ENCODE peak calls at places on chromosome 14, in seven cellular contexts. One of them, this sample, is unnamed.

GRCh38 chr14:80959448-80960006 is 4.1 kb downstream of the TSHR start:
- DNase-seq in HEK293T: no peak
- DNase-seq in mesothelial cell of epicardium: no peak
- DNase-seq in ureter: no peak
- DNase-seq in T-helper 2 cell: no peak
- DNase-seq in H7: no peak
- DNase-seq in cardiac fibroblast: no peak
- DNase-seq in this sample: no peak

GRCh38 chr14:104665663-104666522 is 23.5 kb upstream of the INF2 start:
- DNase-seq in cardiac fibroblast: no peak
- DNase-seq in ureter: no peak
- DNase-seq in T-helper 2 cell: no peak
- DNase-seq in HEK293T: no peak
- DNase-seq in mesothelial cell of epicardium: no peak
- DNase-seq in H7: peak; percentile 87
- DNase-seq in this sample: peak; percentile 88

GRCh38 chr14:101927859-101928258 is 36.5 kb upstream of the DYNC1H1 start:
- DNase-seq in HEK293T: no peak
- DNase-seq in H7: no peak
- DNase-seq in mesothelial cell of epicardium: no peak
- DNase-seq in T-helper 2 cell: no peak
- DNase-seq in ureter: peak; percentile 72
- DNase-seq in cardiac fibroblast: peak; percentile 98
- DNase-seq in this sample: peak; percentile 93

GRCh38 chr14:68462683-68463082 is 330.2 kb downstream of the ZFP36L1 start:
- DNase-seq in HEK293T: no peak
- DNase-seq in H7: no peak
- DNase-seq in ureter: no peak
- DNase-seq in T-helper 2 cell: no peak
- DNase-seq in cardiac fibroblast: peak; percentile 33
- DNase-seq in mesothelial cell of epicardium: no peak
- DNase-seq in this sample: no peak

GRCh38 chr14:98605043-98605442 is 667.0 kb downstream of the BCL11B start:
- DNase-seq in T-helper 2 cell: no peak
- DNase-seq in mesothelial cell of epicardium: no peak
- DNase-seq in ureter: no peak
- DNase-seq in HEK293T: no peak
- DNase-seq in cardiac fibroblast: no peak
- DNase-seq in H7: no peak
- DNase-seq in this sample: no peak

GRCh38 chr14:32013083-32013482 is 64.0 kb upstream of the ARHGAP5 start:
- DNase-seq in ureter: no peak
- DNase-seq in HEK293T: peak; percentile 53
- DNase-seq in cardiac fibroblast: no peak
- DNase-seq in mesothelial cell of epicardium: no peak
- DNase-seq in T-helper 2 cell: no peak
- DNase-seq in H7: peak; percentile 25
- DNase-seq in this sample: no peak

GRCh38 chr14:101113108-101113612 is 209.6 kb upstream of the RTL1 start:
- DNase-seq in HEK293T: no peak
- DNase-seq in ureter: peak; percentile 29
- DNase-seq in mesothelial cell of epicardium: peak; percentile 29
- DNase-seq in cardiac fibroblast: no peak
- DNase-seq in H7: no peak
- DNase-seq in T-helper 2 cell: no peak
- DNase-seq in this sample: no peak

GRCh38 chr14:50964683-50965390 is 20.6 kb upstream of the PYGL start:
- DNase-seq in T-helper 2 cell: no peak
- DNase-seq in ureter: peak; percentile 79
- DNase-seq in mesothelial cell of epicardium: peak; percentile 68
- DNase-seq in cardiac fibroblast: peak; percentile 97
- DNase-seq in H7: no peak
- DNase-seq in HEK293T: no peak
- DNase-seq in this sample: peak; percentile 77

GRCh38 chr14:80606347-80606772 is 335.2 kb downstream of the CEP128 start:
- DNase-seq in mesothelial cell of epicardium: no peak
- DNase-seq in cardiac fibroblast: peak; percentile 81
- DNase-seq in ureter: no peak
- DNase-seq in H7: no peak
- DNase-seq in HEK293T: no peak
- DNase-seq in T-helper 2 cell: no peak
- DNase-seq in this sample: no peak

GRCh38 chr14:100372357-100373048 is 49.4 kb downstream of the SLC25A47 start:
- DNase-seq in HEK293T: no peak
- DNase-seq in ureter: no peak
- DNase-seq in mesothelial cell of epicardium: no peak
- DNase-seq in cardiac fibroblast: no peak
- DNase-seq in T-helper 2 cell: no peak
- DNase-seq in H7: peak; percentile 29
- DNase-seq in this sample: no peak

GRCh38 chr14:103442288-103442687 is 57.1 kb downstream of the MARK3 start:
- DNase-seq in ureter: no peak
- DNase-seq in cardiac fibroblast: peak; percentile 50
- DNase-seq in mesothelial cell of epicardium: no peak
- DNase-seq in HEK293T: no peak
- DNase-seq in H7: no peak
- DNase-seq in T-helper 2 cell: no peak
- DNase-seq in this sample: no peak

GRCh38 chr14:72547999-72548398 is 345.9 kb downstream of the DPF3 start:
- DNase-seq in H7: peak; percentile 33
- DNase-seq in ureter: no peak
- DNase-seq in mesothelial cell of epicardium: no peak
- DNase-seq in cardiac fibroblast: peak; percentile 29
- DNase-seq in HEK293T: no peak
- DNase-seq in T-helper 2 cell: no peak
- DNase-seq in this sample: no peak

GRCh38 chr14:73824536-73824935 is 27.1 kb upstream of the PTGR2 start:
- DNase-seq in T-helper 2 cell: no peak
- DNase-seq in HEK293T: no peak
- DNase-seq in H7: no peak
- DNase-seq in cardiac fibroblast: no peak
- DNase-seq in mesothelial cell of epicardium: no peak
- DNase-seq in ureter: no peak
- DNase-seq in this sample: no peak

GRCh38 chr14:74886001-74886400 is 4.3 kb downstream of the DLST start:
- DNase-seq in HEK293T: no peak
- DNase-seq in mesothelial cell of epicardium: no peak
- DNase-seq in H7: peak; percentile 80
- DNase-seq in T-helper 2 cell: no peak
- DNase-seq in cardiac fibroblast: peak; percentile 92
- DNase-seq in ureter: no peak
- DNase-seq in this sample: no peak

GRCh38 chr14:100438678-100439592 is 115.8 kb downstream of the SLC25A47 start:
- DNase-seq in cardiac fibroblast: peak; percentile 46
- DNase-seq in H7: no peak
- DNase-seq in mesothelial cell of epicardium: no peak
- DNase-seq in T-helper 2 cell: no peak
- DNase-seq in HEK293T: peak; percentile 26
- DNase-seq in ureter: no peak
- DNase-seq in this sample: no peak

GRCh38 chr14:63677891-63678379 is 36.3 kb upstream of the WDR89 start:
- DNase-seq in ureter: no peak
- DNase-seq in mesothelial cell of epicardium: no peak
- DNase-seq in T-helper 2 cell: no peak
- DNase-seq in H7: no peak
- DNase-seq in cardiac fibroblast: peak; percentile 41
- DNase-seq in HEK293T: peak; percentile 27
- DNase-seq in this sample: no peak

GRCh38 chr14:99730876-99731351 is 46.8 kb downstream of the CYP46A1 start:
- DNase-seq in cardiac fibroblast: no peak
- DNase-seq in H7: no peak
- DNase-seq in mesothelial cell of epicardium: no peak
- DNase-seq in T-helper 2 cell: no peak
- DNase-seq in HEK293T: no peak
- DNase-seq in ureter: no peak
- DNase-seq in this sample: peak; percentile 61

GRCh38 chr14:88660056-88660455 is 97.2 kb downstream of the ZC3H14 start:
- DNase-seq in ureter: no peak
- DNase-seq in H7: no peak
- DNase-seq in cardiac fibroblast: peak; percentile 60
- DNase-seq in T-helper 2 cell: no peak
- DNase-seq in HEK293T: no peak
- DNase-seq in mesothelial cell of epicardium: no peak
- DNase-seq in this sample: no peak

GRCh38 chr14:33802737-33803136 is 148.1 kb downstream of the EGLN3 start:
- DNase-seq in HEK293T: no peak
- DNase-seq in T-helper 2 cell: no peak
- DNase-seq in cardiac fibroblast: no peak
- DNase-seq in ureter: no peak
- DNase-seq in mesothelial cell of epicardium: no peak
- DNase-seq in H7: no peak
- DNase-seq in this sample: no peak

GRCh38 chr14:92348154-92348553 is 25.2 kb downstream of the SLC24A4 start:
- DNase-seq in ureter: no peak
- DNase-seq in cardiac fibroblast: no peak
- DNase-seq in HEK293T: no peak
- DNase-seq in H7: no peak
- DNase-seq in T-helper 2 cell: no peak
- DNase-seq in mesothelial cell of epicardium: no peak
- DNase-seq in this sample: no peak

GRCh38 chr14:58755026-58755929 is 117.5 kb downstream of the DACT1 start:
- DNase-seq in HEK293T: no peak
- DNase-seq in ureter: no peak
- DNase-seq in cardiac fibroblast: no peak
- DNase-seq in H7: peak; percentile 22
- DNase-seq in mesothelial cell of epicardium: no peak
- DNase-seq in T-helper 2 cell: no peak
- DNase-seq in this sample: no peak

GRCh38 chr14:81161088-81161487 is 59.7 kb downstream of the GTF2A1 start:
- DNase-seq in HEK293T: no peak
- DNase-seq in cardiac fibroblast: no peak
- DNase-seq in mesothelial cell of epicardium: no peak
- DNase-seq in H7: no peak
- DNase-seq in ureter: no peak
- DNase-seq in T-helper 2 cell: no peak
- DNase-seq in this sample: no peak